ENCODE peak calls at places on chromosomes 5 and 9, in four cellular contexts. Q, N, A and I are unnamed samples.

GRCh38 chr9:93479726-93480125 is 26.3 kb upstream of the FAM120AOS start:
- DNase-seq in A (no peak), Q (no peak), N (no peak), I (no peak)

GRCh38 chr9:98075332-98075805 is 18.8 kb downstream of the NANS start:
- DNase-seq in N (no peak), A (no peak), Q (no peak), I (no peak)

GRCh38 chr5:93870649-93871048 is 129.2 kb upstream of the POU5F2 start:
- DNase-seq in Q (no peak), A (no peak), N (no peak), I (no peak)

GRCh38 chr5:172175263-172175719 is 12.7 kb downstream of the STK10 start:
- DNase-seq in N (peak), A (peak), Q (no peak), I (no peak)

GRCh38 chr5:54743997-54744788 is 226.6 kb downstream of the SNX18 start:
- DNase-seq in A (peak), N (peak), Q (peak), I (no peak)

GRCh38 chr5:181234455-181235306 is 9.0 kb downstream of the RACK1 start:
- DNase-seq in A (no peak), Q (no peak), N (no peak), I (no peak)

GRCh38 chr5:127014573-127014972 is 15.8 kb downstream of the MARCHF3 start:
- DNase-seq in Q (no peak), A (no peak), N (no peak), I (no peak)

GRCh38 chr5:137497396-137498290 is 1.5 kb downstream of the SPOCK1 start:
- DNase-seq in Q (peak), N (no peak), A (no peak), I (no peak)

GRCh38 chr5:10695759-10696543 is 65.1 kb downstream of the DAP start:
- DNase-seq in N (no peak), Q (no peak), A (no peak), I (no peak)

GRCh38 chr9:129231022-129231739 is 53.1 kb upstream of the IER5L start:
- DNase-seq in Q (no peak), A (no peak), N (no peak), I (no peak)

GRCh38 chr5:172775326-172776234 is 4.6 kb upstream of the DUSP1 start:
- DNase-seq in Q (no peak), A (no peak), N (peak), I (no peak)

GRCh38 chr5:87997662-87998061 is 271.0 kb downstream of the TMEM161B start:
- DNase-seq in N (peak), A (no peak), Q (no peak), I (no peak)

GRCh38 chr9:133496901-133497411 is 18.1 kb upstream of the SLC2A6 start:
- DNase-seq in A (no peak), N (no peak), Q (no peak), I (no peak)

GRCh38 chr5:150263801-150264621 is 25.6 kb downstream of the CAMK2A start:
- DNase-seq in N (no peak), A (no peak), Q (no peak), I (no peak)

GRCh38 chr5:9888517-9888916 is 258.4 kb upstream of the TAS2R1 start:
- DNase-seq in N (no peak), A (no peak), Q (no peak), I (no peak)

GRCh38 chr5:177339107-177339638 is 12.3 kb downstream of the LMAN2 start:
- DNase-seq in N (no peak), Q (no peak), A (no peak), I (no peak)

GRCh38 chr5:10469253-10470030 is 27.8 kb downstream of the ROPN1L start:
- DNase-seq in A (no peak), Q (no peak), N (no peak), I (no peak)

GRCh38 chr5:119335261-119335677 is 20.6 kb upstream of the TNFAIP8 start:
- DNase-seq in N (no peak), A (no peak), Q (no peak), I (no peak)

GRCh38 chr5:61450880-61451279 is 118.8 kb downstream of the ZSWIM6 start:
- DNase-seq in Q (no peak), A (no peak), N (no peak), I (peak)

GRCh38 chr5:155260798-155261197 is 247.2 kb downstream of the KIF4B start:
- DNase-seq in N (peak), A (no peak), Q (peak), I (peak)

GRCh38 chr9:77131411-77131810 is 45.9 kb upstream of the VPS13A start:
- DNase-seq in A (no peak), Q (no peak), N (no peak), I (peak)

GRCh38 chr5:37776826-37777225 is 63.0 kb downstream of the GDNF start:
- DNase-seq in Q (no peak), A (no peak), N (no peak), I (no peak)
- TF ChIP-seq SP1 in Q (no peak), A (no peak), N (no peak), I (no peak)

GRCh38 chr9:135478191-135478590 is 1.4 kb upstream of the PPP1R26 start:
- DNase-seq in A (no peak), N (no peak), Q (no peak), I (no peak)

GRCh38 chr9:135478858-135479468 is 619 bp upstream of the PPP1R26 start:
- DNase-seq in Q (peak), A (no peak), N (peak), I (peak)

GRCh38 chr9:135476561-135476960 is 3.0 kb upstream of the PPP1R26 start:
- DNase-seq in N (no peak), A (no peak), Q (no peak), I (no peak)

GRCh38 chr9:135474915-135475314 is 4.7 kb upstream of the PPP1R26 start:
- DNase-seq in Q (peak), N (peak), A (no peak), I (peak)

GRCh38 chr9:135476981-135477380 is 2.6 kb upstream of the PPP1R26 start:
- DNase-seq in A (no peak), Q (no peak), N (peak), I (no peak)
- TF ChIP-seq SUZ12 in A (no peak), Q (no peak), N (no peak), I (no peak)

GRCh38 chr9:121440265-121440664 is 59.4 kb downstream of the GGTA1 start:
- DNase-seq in Q (no peak), A (no peak), N (peak), I (peak)
- TF ChIP-seq SP1 in Q (no peak), A (no peak), N (no peak), I (no peak)

GRCh38 chr5:56202483-56202882 is 30.6 kb downstream of the ANKRD55 start:
- DNase-seq in Q (no peak), A (no peak), N (peak), I (no peak)
- TF ChIP-seq SUZ12 in Q (no peak), A (no peak), N (no peak), I (no peak)

GRCh38 chr5:14450055-14450524 is 131.5 kb upstream of the OTULINL start:
- DNase-seq in N (no peak), A (no peak), Q (no peak), I (no peak)

GRCh38 chr5:14445581-14446290 is 135.9 kb upstream of the OTULINL start:
- DNase-seq in A (no peak), Q (no peak), N (no peak), I (no peak)

GRCh38 chr5:14451866-14452265 is 129.7 kb upstream of the OTULINL start:
- DNase-seq in N (no peak), A (no peak), Q (peak), I (no peak)

GRCh38 chr5:14447958-14448881 is 133.4 kb upstream of the OTULINL start:
- DNase-seq in N (no peak), A (peak), Q (no peak), I (no peak)

DNA sequence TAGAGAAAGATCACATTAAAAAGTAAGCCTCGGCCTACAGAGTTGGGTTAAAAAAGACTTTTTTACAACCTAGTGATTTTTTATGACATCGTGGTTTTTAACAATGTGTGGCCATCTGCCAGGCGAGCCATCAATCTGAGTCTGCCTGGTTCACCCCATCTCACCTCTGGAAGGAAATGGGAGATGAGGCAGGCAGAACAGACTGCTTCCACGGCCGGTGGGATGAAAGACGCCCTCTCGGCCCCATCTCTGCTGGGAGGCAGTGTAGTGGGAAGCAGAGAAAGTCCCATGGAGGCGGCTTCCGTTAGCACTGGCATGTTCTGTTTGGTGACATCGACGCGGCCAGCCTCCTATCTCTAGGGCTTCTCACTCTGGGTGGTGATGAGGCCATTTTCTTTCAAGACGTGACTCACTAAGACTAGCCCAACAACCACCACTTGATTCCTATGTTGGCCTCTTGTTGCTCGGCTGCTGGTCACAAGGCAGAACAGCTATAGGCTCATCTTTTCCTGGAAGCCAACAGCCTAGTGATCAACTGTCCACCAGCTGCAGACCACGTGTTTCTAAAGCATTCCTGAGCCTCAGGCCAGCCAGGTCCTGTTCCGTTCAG is 132.4 kb upstream of the OTULINL start:
- DNase-seq in Q (no peak), N (no peak), A (no peak), I (no peak)
- TF ChIP-seq SP1 in Q (no peak), N (no peak), A (no peak), I (no peak)

GRCh38 chr5:65955746-65956145 is 29.4 kb downstream of the ERBIN start:
- DNase-seq in A (no peak), N (no peak), Q (no peak), I (no peak)

GRCh38 chr5:65948115-65948772 is 21.9 kb downstream of the ERBIN start:
- DNase-seq in A (no peak), N (no peak), Q (no peak), I (no peak)

GRCh38 chr5:65954200-65954599 is 27.8 kb downstream of the ERBIN start:
- DNase-seq in A (no peak), Q (no peak), N (no peak), I (no peak)

GRCh38 chr5:65951330-65951729 is 25.0 kb downstream of the ERBIN start:
- DNase-seq in N (no peak), Q (no peak), A (no peak), I (no peak)

GRCh38 chr5:65952259-65952658 is 25.9 kb downstream of the ERBIN start:
- DNase-seq in A (no peak), Q (no peak), N (no peak), I (no peak)
- TF ChIP-seq SUZ12 in A (no peak), Q (no peak), N (no peak), I (no peak)

GRCh38 chr9:12822111-12822510 is 47.3 kb downstream of the LURAP1L start:
- DNase-seq in N (no peak), A (no peak), Q (no peak), I (no peak)
- TF ChIP-seq SP1 in N (no peak), A (no peak), Q (no peak), I (no peak)